ENCODE peak calls at places on chromosomes 7 and 10, in ten cellular contexts. T is heart left ventricle, R is AG04450, E is left ventricle myocardium inferior, C is hepatocyte, M is HCT116, Q is transverse colon, L is psoas muscle, H is dorsolateral prefrontal cortex, W is IMR-90. V is an unnamed sample.

GRCh38 chr7:110148054-110148453 is 942.9 kb upstream of the LRRN3 start:
- DNase-seq in T (no peak), R (no peak), E (no peak), C (no peak), M (no peak), Q (peak; percentile 8), L (no peak), H (no peak), W (no peak), V (no peak)

GRCh38 chr10:122445904-122446303 is 8.5 kb upstream of the ARMS2 start:
- DNase-seq in T (no peak), R (no peak), E (no peak), C (no peak), M (no peak), Q (no peak), L (no peak), H (no peak), W (no peak), V (no peak)

GRCh38 chr7:94145602-94146001 is 141.4 kb upstream of the BET1 start:
- DNase-seq in T (no peak), R (no peak), E (no peak), C (no peak), M (no peak), Q (no peak), L (no peak), H (no peak), W (peak; percentile 52), V (no peak)

GRCh38 chr7:100053201-100053600 is 3.6 kb downstream of the ZSCAN21 start:
- DNase-seq in T (peak; percentile 13), R (peak; percentile 65), E (no peak), C (peak; percentile 69), M (peak; percentile 57), Q (peak; percentile 46), L (peak; percentile 32), H (peak; percentile 55), W (peak; percentile 86), V (peak; percentile 48)

GRCh38 chr10:71268247-71268691 is 50.8 kb upstream of the SLC29A3 start:
- DNase-seq in T (peak; percentile 50), R (no peak), E (no peak), C (peak; percentile 51), M (no peak), Q (no peak), L (no peak), H (peak; percentile 67), W (peak; percentile 63), V (no peak)

GRCh38 chr10:17607603-17608332 is 9.4 kb downstream of the HACD1 start:
- DNase-seq in T (no peak), R (peak; percentile 27), E (no peak), C (peak; percentile 74), M (peak; percentile 40), Q (no peak), L (no peak), H (no peak), W (peak; percentile 68), V (no peak)

GRCh38 chr10:102230861-102231356 is 4.8 kb downstream of the ELOVL3 start:
- DNase-seq in T (no peak), R (no peak), E (peak; percentile 22), C (peak; percentile 65), M (peak; percentile 31), Q (peak; percentile 48), L (peak; percentile 40), H (no peak), W (no peak), V (no peak)

GRCh38 chr7:929311-929711 is 25.2 kb downstream of the ADAP1 start:
- DNase-seq in T (peak; percentile 1), R (no peak), E (no peak), C (no peak), M (no peak), Q (peak; percentile 4), L (peak; percentile 4), H (peak; percentile 85), W (no peak), V (no peak)

GRCh38 chr10:64682043-64682442 is 1160.8 kb downstream of the REEP3 start:
- DNase-seq in T (no peak), R (no peak), E (no peak), C (peak; percentile 24), M (no peak), Q (no peak), L (no peak), H (no peak), W (no peak), V (no peak)

GRCh38 chr7:92246363-92247101 is 758 bp downstream of the ANKIB1 start:
- DNase-seq in T (peak; percentile 19), R (no peak), E (no peak), C (peak; percentile 31), M (no peak), Q (peak; percentile 15), L (peak; percentile 15), H (peak; percentile 39), W (peak; percentile 18), V (no peak)

GRCh38 chr10:52621635-52622079 is 150.9 kb downstream of the MBL2 start:
- DNase-seq in T (no peak), R (no peak), E (no peak), C (no peak), M (no peak), Q (no peak), L (no peak), H (no peak), W (peak; percentile 43), V (no peak)

DNA sequence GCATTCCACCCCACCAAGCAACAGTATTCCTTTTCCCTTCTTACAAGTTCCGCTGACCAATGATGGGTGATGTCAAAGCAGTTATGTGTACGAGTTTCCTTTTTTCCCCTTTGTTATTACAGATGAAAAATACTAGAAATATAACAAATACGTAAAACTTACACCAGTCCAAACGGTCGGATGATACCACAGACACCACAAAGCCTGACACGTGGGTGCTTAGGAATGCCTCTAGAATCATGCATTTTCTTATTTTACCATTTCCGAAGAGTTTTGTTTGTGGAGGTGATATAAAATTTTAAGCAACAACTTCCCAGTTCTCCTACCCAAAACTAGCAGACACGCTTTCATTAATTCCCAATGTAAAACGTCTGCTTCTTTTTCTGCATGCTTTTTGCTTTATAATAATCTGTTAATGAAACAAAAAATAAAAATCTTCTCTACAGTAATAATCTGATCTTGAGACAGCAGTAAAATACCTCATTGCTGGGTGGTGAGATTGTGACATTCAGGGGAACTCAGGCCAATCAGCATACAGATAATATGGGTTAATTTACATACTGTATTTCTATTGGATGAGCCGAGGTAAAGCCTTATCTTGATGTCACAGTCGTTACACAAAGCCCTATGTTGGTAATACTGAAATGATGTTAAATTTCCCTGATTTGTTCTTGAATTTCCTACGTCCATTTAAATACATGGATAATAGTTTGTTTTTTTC is 811 bp upstream of the GPR85 start:
- DNase-seq in T (no peak), R (peak; percentile 76), E (no peak), C (peak; percentile 41), M (no peak), Q (no peak), L (no peak), H (no peak), W (peak; percentile 94), V (no peak)
- H3K4me3 ChIP-seq in T (no peak overlapping the region), R (peak overlapping the region; percentile 71), E (peak overlapping the region; percentile 67), C (no peak overlapping the region), M (no peak overlapping the region), Q (no peak overlapping the region), L (peak overlapping the region; percentile 64), H (peak overlapping the region; percentile 62), W (peak overlapping the region; percentile 54), V (no peak overlapping the region)

DNA sequence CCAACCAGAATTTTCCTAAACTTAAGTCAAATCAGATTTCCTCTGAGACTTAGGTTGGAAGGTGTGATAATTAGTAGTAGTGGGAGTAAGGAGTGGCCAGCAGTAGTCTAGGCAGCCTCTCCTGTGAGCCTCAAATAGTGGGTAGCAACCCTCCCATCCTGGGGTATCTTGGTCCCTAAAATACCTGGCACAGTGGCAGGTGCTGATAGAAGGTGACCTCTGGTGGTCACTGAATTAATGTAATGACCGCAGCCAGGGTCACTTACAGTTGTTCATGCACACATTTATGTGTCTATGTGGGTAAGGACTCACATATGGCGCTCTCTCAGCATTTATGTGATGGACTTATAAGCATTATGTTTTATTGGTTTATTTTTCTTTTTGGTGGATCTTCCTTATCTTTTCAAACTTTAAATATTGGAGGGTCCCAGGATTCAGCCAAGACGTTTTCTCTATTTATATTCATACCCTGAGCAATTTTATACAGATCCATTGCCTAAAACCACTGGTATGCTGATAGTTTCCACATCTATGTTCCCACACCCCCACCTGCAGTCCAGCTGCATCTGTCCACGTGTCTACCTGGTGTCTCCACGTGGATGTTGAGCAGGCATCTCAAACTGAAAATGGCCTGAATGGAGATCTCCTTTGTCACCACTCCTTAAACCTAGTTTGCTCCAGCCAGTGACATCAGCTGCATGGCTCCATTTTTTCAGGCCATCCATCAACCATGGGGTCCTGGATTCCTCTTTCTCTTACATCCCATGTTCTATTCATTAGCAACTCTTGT is 18.3 kb downstream of the BMPER start:
- DNase-seq in T (no peak), R (no peak), E (no peak), C (no peak), M (no peak), Q (no peak), L (no peak), H (no peak), W (no peak), V (no peak)
- TF ChIP-seq CTCF in T (no peak), R (no peak), E (no peak), C (no peak), M (peak; percentile 23), Q (no peak), L (no peak), H (no peak), W (peak; percentile 0), V (no peak)

GRCh38 chr10:8070440-8070839 is 16.0 kb downstream of the GATA3 start:
- DNase-seq in T (no peak), R (no peak), E (no peak), C (no peak), M (no peak), Q (no peak), L (no peak), H (no peak), W (no peak), V (no peak)
- H3K27me3 ChIP-seq in T (peaks cover 23% of the 10 kb centered on the region), R (peaks cover 3% of the 10 kb centered on the region), E (peaks cover 46% of the 10 kb centered on the region), C (no peaks in the 10 kb centered on the region), M (no peaks in the 10 kb centered on the region), Q (peaks cover 26% of the 10 kb centered on the region), L (peaks cover 16% of the 10 kb centered on the region), H (peaks cover 63% of the 10 kb centered on the region), W (peaks cover 2% of the 10 kb centered on the region), V (no peaks in the 10 kb centered on the region)

DNA sequence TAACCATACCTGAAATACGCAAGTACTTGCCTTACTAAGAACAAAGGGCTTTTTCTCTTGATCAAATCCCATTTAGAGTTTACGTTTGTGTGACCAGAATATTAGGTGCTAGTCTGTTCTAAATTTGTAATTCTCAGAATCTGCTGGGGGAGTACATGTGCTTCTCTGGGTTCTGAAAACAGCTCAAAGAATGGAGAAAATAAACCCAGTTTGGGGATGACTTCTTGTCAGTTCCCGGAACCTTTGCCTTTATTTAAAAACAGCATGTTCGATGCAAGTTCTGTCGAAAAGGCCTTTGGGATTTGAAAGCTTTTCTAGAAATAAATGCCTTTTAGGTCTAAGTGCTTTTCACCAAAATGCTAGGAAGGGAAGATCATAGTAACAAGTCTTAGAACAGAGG is 147.0 kb downstream of the ARID5B start:
- DNase-seq in T (no peak), R (no peak), E (no peak), C (no peak), M (no peak), Q (no peak), L (no peak), H (no peak), W (no peak), V (no peak)
- H3K4me3 ChIP-seq in T (peak overlapping the region; percentile 61), R (peak overlapping the region; percentile 94), E (peak overlapping the region; percentile 68), C (peak overlapping the region; percentile 2), M (no peak overlapping the region), Q (peak overlapping the region; percentile 31), L (peak overlapping the region; percentile 83), H (peak overlapping the region; percentile 65), W (peak overlapping the region; percentile 62), V (no peak overlapping the region)

GRCh38 chr7:48337781-48338180 is 166.5 kb downstream of the ABCA13 start:
- DNase-seq in T (no peak), R (no peak), E (no peak), C (no peak), M (no peak), Q (no peak), L (no peak), H (no peak), W (no peak), V (no peak)

GRCh38 chr7:48337012-48337621 is 165.9 kb downstream of the ABCA13 start:
- DNase-seq in T (no peak), R (no peak), E (no peak), C (peak; percentile 50), M (no peak), Q (no peak), L (no peak), H (no peak), W (peak; percentile 8), V (no peak)
- TF ChIP-seq CTCF in T (no peak), R (peak; percentile 70), E (peak; percentile 51), C (peak; percentile 59), M (peak; percentile 49), Q (no peak), L (no peak), H (peak; percentile 66), W (peak; percentile 38), V (no peak)